ENCODE peak calls at places on chromosomes 4 and X, in eight cellular contexts. U is lower lobe of right lung, A is breast epithelium, T is AG10803, B is BJ, X is foreskin fibroblast, M is pancreas, V is AG04450. E is an unnamed sample.

GRCh38 chr4:23038626-23039245 is 346.0 kb downstream of the GBA3 start:
- DNase-seq in U (no peak), A (no peak), T (peak; percentile 29), B (no peak), X (no peak), M (no peak), V (no peak), E (no peak)

GRCh38 chr4:73341454-73341853 is 62.6 kb upstream of the ALB start:
- DNase-seq in U (no peak), A (no peak), T (peak; percentile 58), B (no peak), X (peak; percentile 3), M (peak; percentile 72), V (peak; percentile 4), E (peak; percentile 53)

GRCh38 chrX:129981752-129982299 is 609 bp upstream of the BCORL1 start:
- DNase-seq in U (no peak), A (no peak), T (no peak), B (no peak), X (no peak), M (no peak), V (no peak), E (no peak)

GRCh38 chr4:101019941-101020401 is 327.4 kb downstream of the PPP3CA start:
- DNase-seq in U (no peak), A (no peak), T (no peak), B (peak; percentile 19), X (no peak), M (no peak), V (no peak), E (no peak)

GRCh38 chr4:153471691-153472080 is 5.5 kb downstream of the TMEM131L start:
- DNase-seq in U (no peak), A (no peak), T (no peak), B (no peak), X (no peak), M (no peak), V (no peak), E (no peak)

GRCh38 chr4:67725981-67726380 is 25.0 kb upstream of the UBA6 start:
- DNase-seq in U (no peak), A (no peak), T (peak; percentile 69), B (no peak), X (no peak), M (no peak), V (no peak), E (no peak)

GRCh38 chr4:10571896-10572295 is 112.7 kb downstream of the CLNK start:
- DNase-seq in U (no peak), A (no peak), T (no peak), B (no peak), X (no peak), M (no peak), V (no peak), E (no peak)

GRCh38 chr4:3672465-3672831 is 93.7 kb upstream of the ADRA2C start:
- DNase-seq in U (peak; percentile 17), A (no peak), T (no peak), B (no peak), X (no peak), M (no peak), V (no peak), E (no peak)

GRCh38 chrX:129876734-129877395 is 29.1 kb upstream of the UTP14A start:
- DNase-seq in U (no peak), A (no peak), T (peak; percentile 69), B (no peak), X (peak; percentile 28), M (no peak), V (no peak), E (peak; percentile 64)

GRCh38 chrX:153861147-153861546 is 24.8 kb downstream of the L1CAM start:
- DNase-seq in U (no peak), A (no peak), T (no peak), B (no peak), X (no peak), M (no peak), V (no peak), E (no peak)

GRCh38 chrX:123797543-123798447 is 62.1 kb upstream of the XIAP start:
- DNase-seq in U (no peak), A (no peak), T (no peak), B (no peak), X (no peak), M (no peak), V (no peak), E (no peak)

GRCh38 chr4:74044676-74045075 is 6.2 kb upstream of the CXCL3 start:
- DNase-seq in U (no peak), A (no peak), T (peak; percentile 50), B (no peak), X (peak; percentile 50), M (no peak), V (no peak), E (no peak)

GRCh38 chr4:164872481-164872880 is 4.5 kb upstream of the APELA start:
- DNase-seq in U (no peak), A (no peak), T (no peak), B (no peak), X (no peak), M (no peak), V (no peak), E (no peak)

GRCh38 chr4:110231869-110232268 is 33.5 kb upstream of the ELOVL6 start:
- DNase-seq in U (no peak), A (no peak), T (no peak), B (no peak), X (no peak), M (no peak), V (no peak), E (no peak)

GRCh38 chr4:8148159-8148558 is 10.5 kb downstream of the ABLIM2 start:
- DNase-seq in U (no peak), A (no peak), T (no peak), B (no peak), X (no peak), M (no peak), V (no peak), E (no peak)

GRCh38 chr4:2731907-2732314 is 24.2 kb downstream of the TNIP2 start:
- DNase-seq in U (no peak), A (no peak), T (no peak), B (no peak), X (no peak), M (no peak), V (no peak), E (no peak)

GRCh38 chrX:149521438-149521837 is 16.3 kb upstream of the IDS start:
- DNase-seq in U (no peak), A (no peak), T (no peak), B (no peak), X (no peak), M (no peak), V (no peak), E (no peak)

DNA sequence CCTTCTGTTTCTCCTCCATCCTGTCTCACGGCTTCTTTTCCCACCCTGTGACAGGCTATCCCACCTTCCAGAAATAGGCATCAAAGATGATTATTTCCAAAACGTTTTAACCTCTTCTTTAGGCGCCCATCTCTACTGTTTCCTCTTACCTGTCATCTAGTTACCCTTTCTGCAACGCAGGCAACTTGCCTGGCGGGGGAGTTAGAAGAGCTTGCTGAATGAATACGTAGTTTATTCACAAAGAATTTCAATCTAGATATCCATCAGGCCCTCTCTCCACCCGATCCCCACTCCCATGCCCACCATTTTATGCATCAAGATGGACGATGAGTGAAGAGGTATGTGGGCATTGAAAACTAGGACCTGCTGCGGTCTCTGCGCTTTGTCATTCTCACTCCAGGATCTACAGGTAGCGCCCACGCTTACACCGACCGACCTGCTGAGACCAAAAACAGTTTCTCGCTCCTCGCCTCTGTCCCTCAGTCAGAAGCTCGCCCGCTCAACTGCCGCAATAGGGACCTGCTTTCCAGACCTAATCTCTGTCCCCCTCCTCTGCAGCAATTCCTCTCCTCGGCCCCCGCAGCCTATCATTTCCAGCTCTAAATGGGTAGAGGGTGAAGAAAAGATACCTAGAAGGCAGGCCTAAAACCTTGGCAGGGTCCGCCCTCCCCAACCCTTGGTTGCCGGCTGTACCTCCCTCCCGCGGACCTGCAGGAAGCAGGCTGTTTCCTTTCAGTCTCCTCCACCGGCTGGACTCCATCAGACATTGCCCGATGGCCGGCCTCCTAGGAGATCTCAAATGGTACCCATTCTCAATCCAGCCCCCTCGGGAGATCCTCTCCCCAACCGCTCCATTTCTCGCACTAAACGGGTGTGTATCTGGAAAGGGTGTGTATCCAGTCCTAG is 624 bp downstream of the BEX5 start:
- DNase-seq in U (no peak), A (no peak), T (no peak), B (no peak), X (no peak), M (peak; percentile 21), V (no peak), E (no peak)
- H3K4me3 ChIP-seq in U (peak overlapping the region; percentile 55), A (peak overlapping the region; percentile 53), T (peak overlapping the region; percentile 22), B (no peak overlapping the region), X (no peak overlapping the region), M (peak overlapping the region; percentile 8), V (no peak overlapping the region), E (peak overlapping the region; percentile 44)

GRCh38 chr4:12360391-12360790 is 931.7 kb upstream of the HS3ST1 start:
- DNase-seq in U (no peak), A (no peak), T (no peak), B (no peak), X (no peak), M (no peak), V (no peak), E (no peak)

DNA sequence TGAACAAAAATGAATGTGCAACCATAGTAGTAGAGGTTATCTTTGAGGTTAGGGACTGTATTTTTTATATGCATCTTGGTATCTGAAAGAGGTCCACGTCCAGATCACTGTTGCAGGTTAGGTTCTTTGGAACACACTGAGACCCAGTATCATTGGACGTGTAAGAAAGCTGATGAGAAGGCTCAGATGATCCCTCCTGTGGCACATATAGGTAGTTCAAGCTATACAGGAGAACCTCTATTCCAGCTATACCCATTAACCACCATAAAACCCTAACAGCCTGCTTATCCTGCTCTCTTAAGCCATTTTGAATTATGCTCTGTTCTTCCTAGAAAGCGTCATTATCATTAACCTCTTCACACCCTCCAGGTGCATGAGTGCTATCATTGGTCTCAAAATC is 930.7 kb upstream of the HS3ST1 start:
- DNase-seq in U (no peak), A (no peak), T (no peak), B (no peak), X (no peak), M (no peak), V (no peak), E (no peak)
- TF ChIP-seq CTCF in U (no peak), A (no peak), T (no peak), B (no peak), X (no peak), M (no peak), V (no peak), E (no peak)

DNA sequence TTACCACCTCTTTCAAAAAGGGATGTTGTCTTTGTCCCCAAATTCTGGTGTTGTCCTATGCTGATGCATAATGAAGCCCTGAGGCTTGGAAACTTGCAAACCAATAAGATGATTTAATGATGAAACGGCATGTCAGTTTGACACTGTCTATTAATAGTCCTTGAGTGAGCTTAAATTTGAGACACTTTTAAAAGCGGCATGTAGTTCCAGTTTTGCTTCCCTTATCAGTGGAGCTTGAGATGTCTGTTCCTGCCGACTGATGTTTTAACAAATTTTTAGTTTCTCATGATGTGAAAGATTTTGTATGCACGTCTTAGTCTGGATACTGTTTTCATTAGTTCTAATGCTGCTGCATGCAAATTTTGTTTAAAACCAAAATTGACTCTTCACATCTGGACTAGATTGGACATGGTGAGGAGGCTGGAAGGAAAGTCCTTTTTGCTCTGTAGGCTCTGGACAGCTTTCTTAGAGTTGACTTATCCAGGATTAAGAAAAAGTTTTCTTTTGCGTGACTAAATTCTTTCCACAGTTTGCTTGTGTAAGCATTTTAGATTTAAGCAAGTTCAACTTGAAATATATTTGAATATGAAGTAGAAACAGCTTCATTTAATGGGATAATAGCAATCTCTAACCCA is 11.7 kb downstream of the C1GALT1C1 start:
- DNase-seq in U (no peak), A (no peak), T (peak; percentile 51), B (no peak), X (peak; percentile 14), M (no peak), V (no peak), E (no peak)
- H3K4me3 ChIP-seq in U (no peak overlapping the region), A (no peak overlapping the region), T (no peak overlapping the region), B (no peak overlapping the region), X (no peak overlapping the region), M (no peak overlapping the region), V (no peak overlapping the region), E (no peak overlapping the region)

GRCh38 chrX:110125435-110125834 is 122.5 kb downstream of the TMEM164 start:
- DNase-seq in U (no peak), A (no peak), T (no peak), B (no peak), X (no peak), M (no peak), V (no peak), E (no peak)
- TF ChIP-seq CTCF in U (no peak), A (no peak), T (peak; percentile 21), B (peak; percentile 12), X (peak; percentile 16), M (no peak), V (peak; percentile 44), E (peak; percentile 59)

E was measured in astrocyte of the cerebellum.